ENCODE peak calls at places on chromosomes 7 and 10, in four cellular contexts. X is endothelial cell, V is LNCaP clone FGC, L is transverse colon. N is an unnamed sample.

GRCh38 chr7:112260941-112261340 is 54.4 kb downstream of the ZNF277 start:
- DNase-seq in X (no peak), V (no peak), L (no peak), N (no peak)

GRCh38 chr7:17041324-17041723 is 159.5 kb upstream of the AGR3 start:
- DNase-seq in X (no peak), V (no peak), L (no peak), N (no peak)

GRCh38 chr10:93062499-93063216 is 2.1 kb downstream of the CYP26C1 start:
- DNase-seq in X (peak), V (no peak), L (no peak), N (no peak)

GRCh38 chr7:4277936-4278335 is 404.2 kb upstream of the FOXK1 start:
- DNase-seq in X (no peak), V (no peak), L (no peak), N (no peak)

GRCh38 chr7:113764401-113765035 is 154.3 kb downstream of the PPP1R3A start:
- DNase-seq in X (no peak), V (no peak), L (no peak), N (no peak)

GRCh38 chr10:116127296-116127695 is 145.7 kb downstream of the GFRA1 start:
- DNase-seq in X (no peak), V (peak), L (no peak), N (no peak)

GRCh38 chr7:23696916-23697441 is 13.0 kb upstream of the STK31 start:
- DNase-seq in X (peak), V (no peak), L (peak), N (peak)

GRCh38 chr10:31129261-31129660 is 97.6 kb upstream of the ZNF438 start:
- DNase-seq in X (no peak), V (no peak), L (peak), N (no peak)

GRCh38 chr10:58486821-58487220 is 25.9 kb upstream of the BICC1 start:
- DNase-seq in X (no peak), V (no peak), L (no peak), N (no peak)

GRCh38 chr10:55628260-55628701 is 732.8 kb downstream of the ZWINT start:
- DNase-seq in X (peak), V (no peak), L (no peak), N (no peak)

GRCh38 chr7:54955296-54955695 is 63.5 kb upstream of the EGFR start:
- DNase-seq in X (no peak), V (no peak), L (no peak), N (no peak)

GRCh38 chr7:106814887-106815286 is 50.2 kb upstream of the PIK3CG start:
- DNase-seq in X (no peak), V (no peak), L (no peak), N (no peak)

GRCh38 chr7:84425702-84426259 is 231.2 kb upstream of the SEMA3A start:
- DNase-seq in X (no peak), V (no peak), L (no peak), N (no peak)

GRCh38 chr10:42836096-42836495 is 53.5 kb downstream of the BMS1 start:
- DNase-seq in X (peak), V (no peak), L (no peak), N (no peak)

GRCh38 chr10:61039868-61040267 is 95.9 kb upstream of the RHOBTB1 start:
- DNase-seq in X (no peak), V (no peak), L (no peak), N (no peak)

GRCh38 chr7:134351424-134351823 is 34.7 kb upstream of the SLC35B4 start:
- DNase-seq in X (no peak), V (no peak), L (no peak), N (no peak)

GRCh38 chr10:1116696-1117254 is 60.6 kb downstream of the WDR37 start:
- DNase-seq in X (no peak), V (peak), L (no peak), N (no peak)

GRCh38 chr7:159026271-159027047 is 118.2 kb downstream of the VIPR2 start:
- DNase-seq in X (no peak), V (no peak), L (peak), N (no peak)

GRCh38 chr10:123536176-123536845 is 129.8 kb upstream of the GPR26 start:
- DNase-seq in X (no peak), V (no peak), L (no peak), N (no peak)

GRCh38 chr10:131429141-131429540 is 117.6 kb upstream of the TCERG1L start:
- DNase-seq in X (no peak), V (no peak), L (no peak), N (no peak)

GRCh38 chr7:4689151-4689550 is 7.1 kb downstream of the FOXK1 start:
- DNase-seq in X (no peak), V (no peak), L (no peak), N (no peak)

GRCh38 chr10:89633484-89633883 is 11.6 kb downstream of the PANK1 start:
- DNase-seq in X (no peak), V (no peak), L (no peak), N (peak)

GRCh38 chr7:73945022-73945421 is 83.0 kb upstream of the ELN start:
- DNase-seq in X (no peak), V (no peak), L (no peak), N (no peak)

GRCh38 chr10:61839911-61840310 is 61.6 kb upstream of the ARID5B start:
- DNase-seq in X (no peak), V (peak), L (no peak), N (no peak)

GRCh38 chr7:124106575-124106974 is 73.7 kb upstream of the TMEM229A start:
- DNase-seq in X (no peak), V (no peak), L (no peak), N (no peak)

GRCh38 chr7:6494365-6494764 is 46.6 kb upstream of the DAGLB start:
- DNase-seq in X (no peak), V (no peak), L (no peak), N (no peak)

GRCh38 chr7:6486438-6487183 is 38.9 kb upstream of the DAGLB start:
- DNase-seq in X (no peak), V (no peak), L (no peak), N (no peak)

GRCh38 chr7:6487184-6487545 is 39.4 kb upstream of the DAGLB start:
- DNase-seq in X (no peak), V (no peak), L (no peak), N (no peak)

DNA sequence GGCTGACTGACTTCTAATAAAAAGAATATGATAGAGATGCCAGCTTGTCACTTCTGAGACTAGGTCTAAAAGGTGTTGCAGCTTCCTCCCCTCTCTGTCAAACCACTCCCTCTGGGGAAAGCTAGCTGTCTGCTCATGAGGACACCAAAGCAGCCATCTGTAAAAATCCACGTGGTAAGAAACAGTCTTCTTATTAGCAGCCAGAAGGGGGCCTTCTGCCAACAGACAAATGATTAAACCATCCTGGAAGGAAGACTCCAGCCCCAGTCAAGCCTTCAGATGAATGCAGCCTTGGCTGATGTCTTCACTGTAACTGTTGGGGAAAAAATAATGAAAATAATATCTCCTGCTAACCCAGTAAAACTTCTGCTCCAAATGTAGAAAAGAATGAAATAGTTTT is 41.9 kb upstream of the DAGLB start:
- DNase-seq in X (no peak), V (no peak), L (no peak), N (no peak)
- TF ChIP-seq CTCF in X (no peak), V (no peak), L (no peak), N (no peak)

DNA sequence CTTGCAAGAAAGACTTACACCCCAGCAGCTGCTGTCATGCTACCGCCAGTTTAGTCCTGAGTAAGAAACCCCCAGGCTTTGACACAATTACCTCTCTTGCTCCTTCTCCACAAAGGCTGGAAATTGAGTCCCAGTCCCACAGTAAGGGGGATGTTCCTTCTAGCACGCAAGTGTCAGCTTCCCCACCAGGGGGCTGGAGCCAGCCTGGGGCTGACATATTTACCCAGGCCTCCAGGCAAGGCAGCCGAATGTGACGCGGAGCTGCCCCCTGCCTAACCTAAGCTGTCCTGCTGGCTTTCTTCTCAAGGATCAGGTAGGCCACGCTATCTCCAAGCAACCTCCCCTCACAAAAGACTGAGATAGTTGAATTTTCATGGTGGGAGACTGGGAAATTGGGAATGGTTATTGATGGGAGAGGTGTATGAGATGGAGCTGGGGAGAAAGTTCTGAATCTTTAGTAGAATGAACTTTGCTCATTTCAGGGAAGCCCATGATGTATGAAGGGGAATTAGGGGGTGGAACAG is 19.2 kb upstream of the BMPER start:
- DNase-seq in X (peak), V (no peak), L (no peak), N (peak)
- TF ChIP-seq CTCF in X (peak), V (no peak), L (no peak), N (no peak)

DNA sequence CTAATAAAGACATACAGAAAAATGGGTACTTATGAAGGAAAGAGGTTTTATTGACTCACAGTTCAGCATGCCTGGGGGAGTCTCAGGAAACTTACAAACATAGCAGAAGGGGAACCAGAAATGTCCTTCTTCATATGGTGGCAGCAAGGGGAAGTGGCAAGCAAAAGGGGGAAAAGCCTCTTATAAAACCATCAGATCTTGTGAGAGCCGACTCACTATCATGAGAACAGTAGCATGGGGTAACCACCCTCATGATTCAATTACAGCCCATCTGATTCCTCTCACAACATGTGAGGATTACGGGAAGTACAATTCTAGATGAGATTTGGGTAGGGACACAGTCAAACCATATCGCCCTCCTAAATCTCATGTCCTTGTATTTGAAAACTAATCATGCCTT is 1305.4 kb upstream of the SORCS1 start:
- DNase-seq in X (no peak), V (no peak), L (no peak), N (no peak)
- TF ChIP-seq CTCF in X (no peak), V (no peak), L (no peak), N (no peak)

GRCh38 chr7:138402749-138403148 is 57.3 kb upstream of the TRIM24 start:
- DNase-seq in X (no peak), V (no peak), L (no peak), N (no peak)
- TF ChIP-seq CTCF in X (no peak), V (no peak), L (no peak), N (no peak)

GRCh38 chr10:70272925-70273316 is 10.9 kb downstream of the NPFFR1 start:
- DNase-seq in X (no peak), V (no peak), L (no peak), N (no peak)
- TF ChIP-seq CTCF in X (peak), V (peak), L (peak), N (peak)